ENCODE peak calls at places on chromosome 11, in ten cellular contexts. H is fibroblast of lung; M is left lung; S is IMR-90; I is OCI-LY7; K is right atrium auricular region; J is cardiac muscle cell; Y is CD8-positive, alpha-beta T cell; V is uterus; O is lung. W is an unnamed sample.

GRCh38 chr11:122981388-122982264 is at the start of gene BSX:
- DNase-seq in H (peak; percentile 35), M (peak; percentile 84), S (peak; percentile 17), I (peak; percentile 24), K (no peak), J (peak; percentile 74), Y (peak; percentile 43), V (no peak), O (peak; percentile 45), W (peak; percentile 45)

GRCh38 chr11:28713850-28714249 is 605.7 kb downstream of the METTL15 start:
- DNase-seq in H (peak; percentile 6), M (no peak), S (peak; percentile 58), I (no peak), K (no peak), J (no peak), Y (no peak), V (no peak), O (no peak), W (no peak)

GRCh38 chr11:63510360-63511130 is 4.7 kb downstream of the LGALS12 start:
- DNase-seq in H (peak; percentile 81), M (no peak), S (no peak), I (no peak), K (no peak), J (peak; percentile 83), Y (no peak), V (no peak), O (no peak), W (peak; percentile 73)

GRCh38 chr11:2791521-2792375 is 92.0 kb upstream of the KCNQ1OT1 start:
- DNase-seq in H (no peak), M (peak; percentile 70), S (no peak), I (no peak), K (no peak), J (no peak), Y (peak; percentile 28), V (peak; percentile 13), O (no peak), W (peak; percentile 61)

GRCh38 chr11:115958089-115959000 is 454.1 kb upstream of the CADM1 start:
- DNase-seq in H (no peak), M (no peak), S (no peak), I (no peak), K (no peak), J (no peak), Y (no peak), V (no peak), O (no peak), W (no peak)

GRCh38 chr11:42657169-42657568 is 654.6 kb upstream of the API5 start:
- DNase-seq in H (no peak), M (no peak), S (no peak), I (no peak), K (no peak), J (no peak), Y (no peak), V (no peak), O (no peak), W (no peak)

GRCh38 chr11:15801126-15801525 is 555.2 kb downstream of the SOX6 start:
- DNase-seq in H (no peak), M (no peak), S (no peak), I (no peak), K (no peak), J (no peak), Y (no peak), V (no peak), O (no peak), W (no peak)

GRCh38 chr11:103622296-103622695 is 414.1 kb upstream of the DDI1 start:
- DNase-seq in H (no peak), M (no peak), S (no peak), I (no peak), K (no peak), J (no peak), Y (no peak), V (no peak), O (no peak), W (no peak)

GRCh38 chr11:94243571-94244229 is 60.7 kb upstream of the IZUMO1R start:
- DNase-seq in H (no peak), M (no peak), S (peak; percentile 8), I (no peak), K (no peak), J (no peak), Y (no peak), V (no peak), O (no peak), W (no peak)

GRCh38 chr11:35812850-35813249 is 131.0 kb upstream of the LDLRAD3 start:
- DNase-seq in H (no peak), M (no peak), S (no peak), I (no peak), K (no peak), J (peak; percentile 90), Y (no peak), V (peak; percentile 30), O (no peak), W (no peak)

GRCh38 chr11:39570526-39570925 is 1888.9 kb downstream of the LRRC4C start:
- DNase-seq in H (no peak), M (no peak), S (no peak), I (no peak), K (no peak), J (no peak), Y (no peak), V (no peak), O (no peak), W (no peak)

GRCh38 chr11:16184588-16184987 is 171.8 kb downstream of the SOX6 start:
- DNase-seq in H (peak; percentile 79), M (no peak), S (peak; percentile 92), I (no peak), K (no peak), J (peak; percentile 34), Y (no peak), V (no peak), O (no peak), W (no peak)

GRCh38 chr11:78350101-78350645 is 67.4 kb downstream of the GAB2 start:
- DNase-seq in H (peak; percentile 78), M (no peak), S (peak; percentile 55), I (peak; percentile 20), K (no peak), J (peak; percentile 75), Y (no peak), V (peak; percentile 30), O (no peak), W (no peak)

GRCh38 chr11:28697920-28698827 is 590.0 kb downstream of the METTL15 start:
- DNase-seq in H (peak; percentile 68), M (no peak), S (peak; percentile 61), I (peak; percentile 43), K (no peak), J (peak; percentile 74), Y (no peak), V (no peak), O (no peak), W (peak; percentile 62)

DNA sequence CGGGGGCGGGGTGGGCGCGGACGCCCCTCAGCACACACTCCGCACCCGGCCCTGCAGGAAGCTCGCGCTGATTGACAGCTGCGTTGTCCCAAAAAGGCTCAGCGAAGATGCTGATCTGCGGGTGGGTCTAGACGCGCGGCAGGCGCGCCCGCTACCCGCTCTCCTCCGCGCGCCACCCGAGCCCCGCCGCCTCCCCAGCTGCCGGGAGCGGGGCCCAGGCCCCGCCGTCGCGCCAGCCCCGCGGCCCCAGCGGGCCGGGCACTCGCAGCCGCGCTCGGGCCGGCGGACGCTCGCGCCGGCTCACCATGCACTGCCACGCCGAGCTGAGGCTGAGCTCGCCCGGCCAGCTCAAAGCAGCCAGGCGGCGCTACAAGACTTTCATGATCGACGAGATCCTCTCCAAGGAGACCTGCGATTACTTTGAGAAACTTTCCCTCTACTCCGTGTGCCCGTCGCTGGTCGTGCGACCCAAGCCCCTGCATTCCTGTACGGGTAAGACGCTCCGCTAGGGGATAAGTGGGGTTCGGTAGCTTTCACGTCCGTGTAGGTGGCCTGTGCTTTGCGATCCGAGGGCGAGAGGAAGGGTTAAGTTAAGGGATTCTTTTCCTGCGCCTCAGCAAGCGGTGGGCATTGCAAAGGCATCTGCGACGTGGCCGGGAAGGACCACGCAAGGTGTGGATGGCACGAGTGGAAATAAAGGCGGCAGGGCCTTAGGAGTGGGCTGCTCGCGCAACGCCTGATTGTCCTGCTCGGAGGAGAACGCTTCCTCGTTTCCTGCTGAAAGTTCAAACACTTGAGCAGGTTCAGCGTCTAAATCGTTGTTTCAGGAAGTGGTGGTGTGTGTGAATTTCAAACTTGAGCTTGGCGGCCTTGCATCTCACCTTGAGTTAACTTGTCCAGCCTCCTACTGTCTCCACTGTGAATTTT is at the start of gene BARX2:
- DNase-seq in H (peak; percentile 71), M (peak; percentile 83), S (peak; percentile 54), I (no peak), K (no peak), J (peak; percentile 73), Y (no peak), V (no peak), O (peak; percentile 55), W (peak; percentile 82)
- TF ChIP-seq CTCF in H (peak; percentile 50), M (peak; percentile 23), S (peak; percentile 57), I (no peak), K (peak; percentile 44), J (peak; percentile 55), Y (no peak), V (no peak), O (peak; percentile 8), W (peak; percentile 56)

GRCh38 chr11:58580311-58580710 is 1.4 kb downstream of the ZFP91 start:
- DNase-seq in H (no peak), M (no peak), S (no peak), I (no peak), K (no peak), J (no peak), Y (no peak), V (no peak), O (no peak), W (no peak)
- H3K4me1 ChIP-seq in H (peaks cover 13% of the 10 kb centered on the region), M (peaks cover 17% of the 10 kb centered on the region), S (peaks cover 7% of the 10 kb centered on the region), I (peaks cover 50% of the 10 kb centered on the region), K (no peaks in the 10 kb centered on the region), J (peaks cover 8% of the 10 kb centered on the region), Y (peaks cover 55% of the 10 kb centered on the region), V (peaks cover 3% of the 10 kb centered on the region), O (peaks cover 6% of the 10 kb centered on the region), W (peaks cover 22% of the 10 kb centered on the region)

DNA sequence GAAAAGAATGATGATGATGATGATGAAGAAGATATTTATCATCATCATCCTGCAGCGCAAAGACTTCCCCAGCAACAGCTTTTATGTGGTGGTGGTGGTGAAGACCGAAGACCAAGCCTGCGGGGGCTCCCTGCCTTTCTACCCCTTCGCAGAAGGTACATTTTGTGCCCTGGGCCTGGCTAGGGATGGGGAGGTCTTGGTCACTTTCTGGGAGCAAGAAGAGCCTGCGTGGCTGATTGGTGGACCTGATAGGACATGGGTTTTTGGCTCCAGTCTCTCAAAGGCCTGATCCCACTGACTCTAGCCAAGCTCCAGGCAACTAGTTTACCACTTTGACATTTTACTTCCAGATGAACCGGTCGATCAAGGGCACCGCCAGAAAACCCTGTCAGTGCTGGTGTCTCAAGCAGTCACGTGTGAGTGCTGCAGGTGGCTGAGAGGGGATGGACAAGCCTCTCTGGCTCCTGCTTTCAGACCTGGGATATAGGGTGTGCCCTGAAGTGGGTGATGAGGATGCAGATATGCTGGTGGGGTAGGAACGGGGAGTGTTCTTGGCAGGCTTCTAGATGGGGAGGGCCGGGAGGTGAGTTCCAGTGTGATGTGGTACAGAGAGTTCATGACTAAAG is 5.3 kb downstream of the SIDT2 start:
- DNase-seq in H (no peak), M (no peak), S (no peak), I (no peak), K (peak; percentile 36), J (no peak), Y (no peak), V (peak; percentile 10), O (peak; percentile 68), W (peak; percentile 73)
- H3K36me3 ChIP-seq in H (peaks cover 8% of the 10 kb centered on the region), M (no peaks in the 10 kb centered on the region), S (peaks cover 45% of the 10 kb centered on the region), I (peaks cover 19% of the 10 kb centered on the region), K (peaks cover 50% of the 10 kb centered on the region), J (peaks cover 9% of the 10 kb centered on the region), Y (peaks cover 3% of the 10 kb centered on the region), V (no peaks in the 10 kb centered on the region), O (peaks cover 37% of the 10 kb centered on the region), W (peaks cover 68% of the 10 kb centered on the region)

DNA sequence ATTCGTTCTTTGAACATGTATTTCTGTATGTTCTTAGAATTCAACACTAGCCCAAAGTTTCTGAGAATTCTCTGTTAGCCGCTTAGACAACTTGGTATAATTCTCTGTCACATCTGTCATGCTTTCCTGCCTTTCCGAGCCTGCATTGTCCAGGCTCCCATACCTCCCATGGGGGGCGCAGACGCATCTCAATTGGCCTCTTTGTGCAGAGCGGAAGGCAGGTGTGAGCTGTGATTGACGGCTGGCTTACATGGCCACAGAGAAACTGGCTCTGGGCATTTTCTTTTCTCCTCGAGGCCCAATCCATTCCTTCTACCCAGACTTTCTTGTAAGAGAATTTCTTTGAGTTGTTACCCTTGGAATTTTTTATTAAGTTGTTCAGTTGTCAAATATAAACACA is 132.7 kb upstream of the SESN3 start:
- DNase-seq in H (no peak), M (no peak), S (no peak), I (no peak), K (no peak), J (no peak), Y (no peak), V (no peak), O (no peak), W (no peak)
- TF ChIP-seq CTCF in H (no peak), M (no peak), S (no peak), I (no peak), K (no peak), J (no peak), Y (no peak), V (no peak), O (no peak), W (no peak)

W was measured in stomach.